ENCODE peak calls at places on chromosomes 5 and 9, in six cellular contexts. U is H1, D is HepG2, E is HCT116, M is K562, V is SK-N-SH. Z is an unnamed sample.

GRCh38 chr5:92836861-92837755 is 743.9 kb downstream of the NR2F1-AS1 start:
- DNase-seq in U (no peak), D (no peak), E (no peak), M (no peak), V (no peak), Z (no peak)

GRCh38 chr5:54317511-54318260 is 7.3 kb upstream of the ARL15 start:
- DNase-seq in U (no peak), D (no peak), E (no peak), M (no peak), V (no peak), Z (no peak)

GRCh38 chr5:54411176-54411575 is 44.3 kb upstream of the HSPB3 start:
- DNase-seq in U (no peak), D (no peak), E (no peak), M (no peak), V (no peak), Z (no peak)

GRCh38 chr9:134403682-134404301 is 77.5 kb downstream of the RXRA start:
- DNase-seq in U (no peak), D (no peak), E (no peak), M (peak), V (no peak), Z (no peak)

GRCh38 chr5:78367318-78367991 is 7.0 kb downstream of the SCAMP1 start:
- DNase-seq in U (no peak), D (no peak), E (no peak), M (no peak), V (no peak), Z (peak)

GRCh38 chr5:130496215-130496614 is 592.0 kb downstream of the CHSY3 start:
- DNase-seq in U (no peak), D (no peak), E (no peak), M (no peak), V (no peak), Z (peak)

GRCh38 chr5:67346611-67347010 is 150.0 kb upstream of the CD180 start:
- DNase-seq in U (no peak), D (no peak), E (no peak), M (no peak), V (no peak), Z (no peak)

GRCh38 chr5:163696270-163696887 is 191.0 kb downstream of the MAT2B start:
- DNase-seq in U (peak), D (peak), E (peak), M (peak), V (peak), Z (peak)

GRCh38 chr9:107141967-107142366 is 141.1 kb upstream of the RAD23B start:
- DNase-seq in U (no peak), D (no peak), E (peak), M (no peak), V (no peak), Z (no peak)

GRCh38 chr9:12774861-12775367 is at the start of gene LURAP1L:
- DNase-seq in U (peak), D (peak), E (peak), M (peak), V (peak), Z (peak)
- TF ChIP-seq JUND in U (no peak), D (no peak), E (no peak), M (no peak), V (no peak), Z (no peak)

DNA sequence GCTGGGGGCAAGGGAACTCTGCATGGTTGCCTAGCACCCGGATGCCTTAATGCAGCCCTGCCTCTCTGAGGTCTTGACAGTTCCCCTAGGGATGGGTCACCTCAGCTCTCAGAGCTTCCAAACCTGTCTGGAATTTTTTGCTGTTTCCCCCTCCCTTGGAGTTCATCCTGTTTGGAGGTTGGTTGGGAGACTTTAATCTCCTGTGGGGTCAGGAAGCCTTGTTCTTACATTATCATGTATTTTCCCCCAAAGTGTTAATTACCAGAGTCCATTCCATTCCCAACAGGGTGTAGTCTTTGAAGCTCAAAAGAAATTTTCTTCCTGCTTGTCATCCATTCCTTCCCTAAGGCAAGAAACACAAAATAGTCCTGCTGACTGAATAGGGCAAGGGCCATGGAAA is 150.3 kb upstream of the SPRY4 start:
- DNase-seq in U (peak), D (no peak), E (no peak), M (no peak), V (no peak), Z (no peak)
- TF ChIP-seq JUND in U (no peak), D (no peak), E (no peak), M (no peak), V (no peak), Z (no peak)

DNA sequence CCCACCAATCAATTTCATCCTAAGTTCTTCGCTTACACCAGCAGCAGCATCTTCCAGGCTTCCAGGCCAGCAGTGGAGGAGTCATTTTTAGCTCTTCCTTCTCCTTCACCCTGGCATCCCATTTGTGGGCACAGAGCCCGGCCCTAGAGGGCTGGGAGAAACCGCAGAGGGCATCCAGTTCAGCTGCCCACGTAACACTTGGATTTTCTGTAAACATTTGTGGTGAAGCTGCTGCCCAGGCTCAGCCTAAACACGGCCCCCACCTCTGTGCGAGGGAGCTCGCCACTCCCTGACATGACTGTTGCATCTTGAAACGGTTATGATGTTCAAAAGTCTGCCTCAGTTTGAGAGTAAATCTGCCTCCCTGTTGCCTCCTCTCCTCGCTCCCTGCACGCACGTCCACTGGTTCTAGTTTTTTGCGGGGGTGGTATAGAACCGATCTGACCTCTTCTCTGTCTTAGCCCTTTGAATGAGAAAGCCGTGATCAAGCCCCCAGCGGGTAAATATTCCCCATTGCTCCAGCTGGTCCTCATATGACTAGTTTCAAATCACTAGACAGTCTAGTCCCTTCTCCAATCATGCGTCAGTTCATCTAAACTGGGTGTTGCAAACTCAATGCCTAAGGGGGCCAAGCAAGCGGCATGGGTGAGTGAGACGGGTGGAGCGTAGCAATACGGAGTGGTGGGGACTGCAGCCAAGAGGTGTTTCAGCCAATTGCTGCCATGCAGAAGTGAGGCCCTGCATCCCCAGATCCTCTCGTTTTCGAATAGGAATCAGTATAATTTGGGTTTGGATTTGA is 34.9 kb upstream of the N4BP3 start:
- DNase-seq in U (no peak), D (no peak), E (no peak), M (peak), V (no peak), Z (peak)
- TF ChIP-seq JUND in U (no peak), D (no peak), E (no peak), M (no peak), V (no peak), Z (no peak)

GRCh38 chr9:94734054-94734754 is 7.7 kb downstream of the AOPEP start:
- DNase-seq in U (no peak), D (no peak), E (no peak), M (peak), V (no peak), Z (no peak)
- TF ChIP-seq JUND in U (no peak), D (no peak), E (no peak), M (no peak), V (no peak), Z (no peak)

DNA sequence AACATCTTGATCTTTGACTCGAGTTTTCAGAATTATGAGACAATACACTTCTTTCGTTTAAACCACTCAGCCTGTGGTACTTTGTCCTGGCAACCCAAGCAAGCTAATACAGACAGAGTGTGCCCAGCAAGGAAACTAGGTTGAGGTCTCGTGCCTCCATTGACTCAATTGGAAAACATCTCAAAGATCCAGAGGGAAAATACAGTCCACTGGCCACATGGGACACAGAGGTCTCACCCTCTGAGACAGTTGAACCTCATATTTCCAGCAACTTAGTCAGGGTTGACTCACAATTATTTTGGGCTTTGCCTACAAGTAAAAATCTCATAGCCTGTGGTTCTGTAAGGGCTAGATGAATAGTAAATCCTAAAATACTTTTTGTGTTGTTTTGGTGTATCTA is 631.5 kb downstream of the MTRR start:
- DNase-seq in U (no peak), D (no peak), E (no peak), M (no peak), V (no peak), Z (no peak)
- TF ChIP-seq JUND in U (no peak), D (no peak), E (no peak), M (no peak), V (no peak), Z (no peak)

GRCh38 chr9:79694676-79695400 is 123.1 kb downstream of the TLE4 start:
- DNase-seq in U (no peak), D (no peak), E (no peak), M (no peak), V (no peak), Z (no peak)
- TF ChIP-seq JUND in U (no peak), D (no peak), E (no peak), M (no peak), V (no peak), Z (no peak)

Z was measured in T47D.